ENCODE peak calls at places on chromosome 3, in eight cellular contexts. V, D, Z, H, E, Q, S and O are unnamed samples. For H3K4me1, the result is how much of the 10 kb centered on the place peaks cover.

GRCh38 chr3:196996454-196997265 is 28.0 kb upstream of the PIGZ start:
- DNase-seq in Z (no peak), S (no peak), D (no peak), E (no peak), H (no peak), V (no peak), Q (no peak), O (no peak)

GRCh38 chr3:182795383-182795782 is 2.1 kb downstream of the ATP11B start:
- DNase-seq in D (peak), S (no peak), Q (peak), H (no peak), E (peak), V (no peak), Z (no peak), O (peak)

GRCh38 chr3:140358696-140359095 is 319.2 kb upstream of the TRIM42 start:
- DNase-seq in Z (no peak), V (no peak), H (no peak), D (no peak), E (no peak), Q (no peak), S (no peak), O (no peak)

GRCh38 chr3:50205719-50206276 is 727 bp downstream of the SLC38A3 start:
- DNase-seq in V (peak), S (peak), D (no peak), H (peak), Z (peak), E (peak), Q (no peak), O (no peak)

GRCh38 chr3:9787714-9788113 is 4.6 kb downstream of the TADA3 start:
- DNase-seq in S (no peak), Q (no peak), Z (no peak), H (no peak), V (no peak), E (no peak), D (no peak), O (no peak)

GRCh38 chr3:31981206-31982181 is at the start of the genes OSBPL10 and ZNF860:
- DNase-seq in E (peak), D (peak), Z (peak), Q (peak), V (peak), H (peak), S (peak), O (peak)

GRCh38 chr3:161851941-161852566 is 355.4 kb downstream of the OTOL1 start:
- DNase-seq in D (peak), S (peak), H (peak), Z (peak), V (peak), E (peak), Q (peak), O (peak)

GRCh38 chr3:63349583-63350177 is 71.6 kb downstream of the SYNPR start:
- DNase-seq in S (peak), Z (peak), E (peak), Q (peak), H (peak), D (peak), V (peak), O (peak)

GRCh38 chr3:9168230-9168629 is 81.2 kb downstream of the SRGAP3 start:
- DNase-seq in Q (peak), H (peak), S (no peak), D (no peak), Z (no peak), V (peak), E (peak), O (peak)

GRCh38 chr3:106281231-106281630 is 412.4 kb upstream of the CBLB start:
- DNase-seq in E (peak), Z (no peak), V (no peak), S (no peak), Q (no peak), H (no peak), D (no peak), O (no peak)

GRCh38 chr3:183409219-183409618 is 19.2 kb downstream of the MCF2L2 start:
- DNase-seq in Z (no peak), H (no peak), S (no peak), E (no peak), V (no peak), D (no peak), Q (no peak), O (no peak)

GRCh38 chr3:120567370-120568197 is 28.6 kb upstream of the NDUFB4 start:
- DNase-seq in D (peak), V (peak), E (peak), Q (peak), S (peak), H (peak), Z (no peak), O (peak)

GRCh38 chr3:54349231-54349647 is 226.9 kb downstream of the CACNA2D3 start:
- DNase-seq in Q (no peak), Z (no peak), D (no peak), S (peak), E (no peak), V (peak), H (peak), O (no peak)

GRCh38 chr3:172726370-172726769 is 15.5 kb upstream of the NCEH1 start:
- DNase-seq in S (no peak), D (no peak), Z (no peak), V (no peak), H (no peak), Q (no peak), E (no peak), O (no peak)

GRCh38 chr3:154040283-154040682 is 80.9 kb upstream of the ARHGEF26 start:
- DNase-seq in D (peak), Q (peak), E (peak), V (no peak), Z (peak), H (no peak), S (no peak), O (peak)

GRCh38 chr3:135503429-135504083 is 462.0 kb upstream of the PPP2R3A start:
- DNase-seq in S (peak), Q (peak), D (peak), Z (peak), V (peak), H (peak), E (peak), O (peak)

GRCh38 chr3:108060331-108060730 is 30.5 kb downstream of the CD47 start:
- DNase-seq in Z (no peak), Q (no peak), E (no peak), H (no peak), S (no peak), V (no peak), D (no peak), O (no peak)

GRCh38 chr3:34189133-34189532 is 390.7 kb downstream of the PDCD6IP start:
- DNase-seq in H (no peak), Q (no peak), V (no peak), Z (no peak), S (no peak), D (no peak), E (no peak), O (no peak)

GRCh38 chr3:84967767-84968581 is 9.2 kb downstream of the CADM2 start:
- DNase-seq in Q (no peak), V (peak), E (no peak), D (no peak), H (peak), S (no peak), Z (no peak), O (no peak)

GRCh38 chr3:123449092-123449985 is 449 bp upstream of the ADCY5 start:
- DNase-seq in Z (no peak), V (peak), Q (no peak), H (peak), E (peak), S (peak), D (no peak), O (peak)

GRCh38 chr3:9934235-9934621 is 594 bp downstream of the CRELD1 start:
- DNase-seq in E (peak), H (peak), Q (peak), S (peak), D (no peak), V (peak), Z (no peak), O (no peak)

GRCh38 chr3:129463736-129464135 is 23.7 kb downstream of the IFT122 start:
- DNase-seq in D (no peak), V (no peak), Z (no peak), Q (no peak), H (no peak), S (no peak), E (no peak), O (no peak)

GRCh38 chr3:184604039-184604955 is 42.7 kb downstream of the EPHB3 start:
- DNase-seq in Q (no peak), V (peak), Z (no peak), D (no peak), E (no peak), S (no peak), H (peak), O (no peak)

GRCh38 chr3:89699771-89700170 is 592.4 kb downstream of the EPHA3 start:
- DNase-seq in Q (no peak), V (no peak), S (no peak), E (peak), D (no peak), H (peak), Z (no peak), O (no peak)

GRCh38 chr3:11556851-11557644 is 86.7 kb downstream of the VGLL4 start:
- DNase-seq in Z (no peak), V (no peak), D (no peak), E (no peak), S (no peak), H (no peak), Q (no peak), O (no peak)

GRCh38 chr3:181739628-181740027 is 27.9 kb downstream of the SOX2 start:
- DNase-seq in E (no peak), Q (no peak), V (no peak), S (no peak), H (no peak), D (peak), Z (peak), O (no peak)

GRCh38 chr3:43737001-43737440 is 46.3 kb downstream of the ABHD5 start:
- DNase-seq in S (no peak), V (peak), D (no peak), E (peak), Q (no peak), Z (no peak), H (no peak), O (no peak)

GRCh38 chr3:152969557-152970300 is 134.8 kb downstream of the P2RY1 start:
- DNase-seq in Z (no peak), V (no peak), E (no peak), D (peak), Q (no peak), H (peak), S (no peak), O (no peak)

GRCh38 chr3:36786921-36787890 is 22.9 kb upstream of the DCLK3 start:
- DNase-seq in S (no peak), Q (no peak), Z (no peak), D (no peak), V (no peak), H (no peak), E (no peak), O (no peak)

GRCh38 chr3:65828706-65829105 is 210.0 kb downstream of the MAGI1 start:
- DNase-seq in V (no peak), D (no peak), Z (no peak), S (no peak), H (peak), E (no peak), Q (no peak), O (no peak)

GRCh38 chr3:59609967-59610366 is 560.1 kb upstream of the CFAP20DC start:
- DNase-seq in S (no peak), E (no peak), V (peak), D (no peak), H (no peak), Q (no peak), Z (no peak), O (no peak)

GRCh38 chr3:23961064-23961463 is 16.0 kb downstream of the NR1D2 start:
- DNase-seq in S (no peak), V (no peak), Z (no peak), Q (no peak), E (no peak), D (no peak), H (no peak), O (no peak)

GRCh38 chr3:74463515-74463914 is 150.9 kb downstream of the CNTN3 start:
- DNase-seq in Z (no peak), V (no peak), H (peak), Q (no peak), S (no peak), D (no peak), E (no peak), O (no peak)

GRCh38 chr3:189588061-189588817 is 43.0 kb upstream of the TP63 start:
- DNase-seq in V (no peak), S (no peak), D (peak), Z (no peak), H (no peak), E (no peak), Q (no peak), O (no peak)

GRCh38 chr3:114221165-114221880 is 16.1 kb downstream of the ZNF80 start:
- DNase-seq in Z (no peak), Q (no peak), E (no peak), V (no peak), H (no peak), D (no peak), S (no peak), O (no peak)

GRCh38 chr3:87413821-87414220 is 137.4 kb upstream of the POU1F1 start:
- DNase-seq in H (no peak), S (no peak), Q (no peak), Z (no peak), D (no peak), E (no peak), V (no peak), O (no peak)

GRCh38 chr3:124229407-124229806 is 237.5 kb upstream of the ROPN1 start:
- DNase-seq in E (no peak), S (no peak), V (no peak), H (no peak), D (no peak), Z (no peak), Q (no peak), O (no peak)

GRCh38 chr3:124780356-124780755 is 50.1 kb downstream of the UMPS start:
- DNase-seq in S (peak), V (no peak), E (peak), D (no peak), Z (no peak), Q (no peak), H (peak), O (no peak)

GRCh38 chr3:60304103-60304502 is 947.1 kb downstream of the FHIT start:
- DNase-seq in E (no peak), Q (no peak), V (no peak), H (no peak), Z (no peak), D (no peak), S (no peak), O (no peak)

DNA sequence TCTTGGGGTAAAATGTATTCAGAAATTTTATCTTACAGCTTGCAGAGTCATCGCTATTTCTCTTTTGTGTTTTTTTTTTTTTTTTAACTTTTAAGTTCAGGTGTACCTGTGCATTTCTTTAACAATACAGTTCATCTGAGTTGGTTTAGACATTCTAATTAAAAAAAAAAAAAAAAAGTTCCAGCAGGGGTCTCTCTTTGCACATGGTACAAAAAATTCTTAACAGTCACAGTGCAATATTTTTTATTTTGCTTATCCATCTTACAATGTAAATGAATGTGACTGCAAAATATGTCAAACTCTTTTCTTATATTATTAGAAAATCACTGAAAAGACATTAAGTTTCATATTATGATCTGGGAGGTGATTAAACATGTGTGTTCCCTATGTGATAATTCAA is 47.5 kb upstream of the SLC9A9 start:
- DNase-seq in S (no peak), D (peak), Z (no peak), E (no peak), V (no peak), H (no peak), Q (peak), O (peak)
- TF ChIP-seq CTCF in S (peak), D (peak), Z (peak), E (peak), V (peak), H (peak), Q (peak), O (peak)

GRCh38 chr3:61903931-61904657 is 342.7 kb downstream of the PTPRG start:
- DNase-seq in H (no peak), E (peak), Z (no peak), Q (no peak), D (no peak), V (no peak), S (no peak), O (no peak)
- TF ChIP-seq EZH2phosphoT487 in H (no peak), E (no peak), Z (no peak), Q (no peak), D (no peak), V (no peak), S (no peak), O (no peak)

GRCh38 chr3:38837358-38837757 is 21.3 kb upstream of the SCN10A start:
- DNase-seq in S (no peak), E (no peak), V (no peak), H (peak), Q (no peak), Z (no peak), D (no peak), O (no peak)

GRCh38 chr3:38836561-38836960 is 20.5 kb upstream of the SCN10A start:
- DNase-seq in Z (no peak), S (no peak), D (no peak), Q (no peak), V (peak), E (no peak), H (peak), O (no peak)

GRCh38 chr3:38840987-38841386 is 25.0 kb upstream of the SCN10A start:
- DNase-seq in D (no peak), Q (no peak), E (no peak), S (no peak), Z (no peak), H (peak), V (no peak), O (no peak)

GRCh38 chr3:38843898-38844297 is 27.9 kb upstream of the SCN10A start:
- DNase-seq in D (peak), Q (peak), H (peak), V (peak), S (peak), E (peak), Z (peak), O (no peak)

DNA sequence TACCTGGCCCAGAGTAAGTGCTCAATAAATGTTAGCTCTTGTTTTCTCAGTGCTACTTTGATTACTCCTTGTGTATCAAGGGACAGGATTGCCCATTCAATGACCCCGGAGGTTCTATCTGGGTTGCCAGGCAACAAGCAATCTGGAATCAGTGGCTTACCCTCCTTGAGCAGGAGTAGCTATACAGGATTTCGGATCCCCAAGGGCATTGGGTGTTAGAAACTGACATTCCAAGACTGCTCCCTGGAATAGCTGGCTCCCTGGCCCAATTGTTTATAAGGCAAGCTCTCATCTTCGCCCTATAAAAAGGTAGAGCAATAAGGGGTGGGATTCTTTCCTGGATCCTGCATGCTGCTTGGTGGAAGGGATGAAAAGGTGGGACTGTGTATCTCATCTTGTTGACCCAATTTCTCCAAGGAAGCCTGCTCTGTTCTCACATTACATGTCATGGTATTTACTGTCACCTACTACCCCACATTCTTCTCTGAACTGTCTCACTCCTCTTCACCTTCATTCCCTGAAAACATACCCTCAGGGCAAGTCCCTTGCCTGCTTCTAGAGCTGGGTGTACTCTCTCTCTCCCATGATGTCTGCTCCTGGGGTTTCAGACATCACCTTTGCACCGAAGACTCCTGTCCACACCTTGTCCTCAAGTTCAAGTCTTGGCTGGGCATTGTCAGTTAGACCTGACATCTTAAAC is 26.4 kb upstream of the SCN10A start:
- DNase-seq in S (no peak), E (no peak), Z (no peak), H (peak), V (peak), Q (no peak), D (no peak), O (no peak)
- H3K4me1 ChIP-seq in S (under half), E (under half), Z (under half), H (under half), V (under half), Q (under half), D (under half), O (under half)

GRCh38 chr3:58333206-58334012 is 717 bp downstream of the PXK start:
- DNase-seq in S (peak), D (peak), E (peak), H (peak), V (peak), Z (no peak), Q (peak), O (peak)
- TF ChIP-seq CTCF in S (peak), D (peak), E (peak), H (no peak), V (no peak), Z (peak), Q (peak), O (peak)